ENCODE peak calls at places on chromosomes 12 and 14, in ten cellular contexts. Q is neural crest cell; U is CD4-positive, alpha-beta T cell; B is PC-9; V is epithelial cell of esophagus; N is nephron progenitor cell; K is tibial artery; P is NB4; C is endothelial cell; T is foreskin fibroblast. I is an unnamed sample.

GRCh38 chr12:124524231-124524925 is 43.0 kb downstream of the NCOR2 start:
- DNase-seq in C (no peak), B (no peak), T (peak), K (no peak), P (no peak), U (no peak), N (no peak), V (peak), Q (no peak), I (peak)

GRCh38 chr14:23017091-23017490 is 7.1 kb upstream of the C14orf93 start:
- DNase-seq in N (no peak), P (no peak), B (no peak), Q (no peak), T (no peak), V (no peak), C (no peak), U (no peak), K (no peak), I (no peak)

GRCh38 chr12:5022030-5022429 is 21.6 kb upstream of the KCNA5 start:
- DNase-seq in Q (no peak), K (no peak), C (no peak), T (no peak), P (no peak), V (peak), B (no peak), U (no peak), N (no peak), I (no peak)

GRCh38 chr12:57330989-57331388 is 80.0 kb upstream of the STAC3 start:
- DNase-seq in K (no peak), P (peak), U (no peak), Q (no peak), T (no peak), N (no peak), V (no peak), C (no peak), B (no peak), I (no peak)

GRCh38 chr12:111570090-111570961 is 28.8 kb downstream of the ATXN2 start:
- DNase-seq in K (no peak), V (peak), N (no peak), C (no peak), T (peak), P (no peak), U (no peak), Q (no peak), B (peak), I (peak)

GRCh38 chr14:91228112-91229004 is 16.1 kb downstream of the GPR68 start:
- DNase-seq in T (peak), C (no peak), U (peak), K (no peak), Q (no peak), P (peak), V (peak), B (peak), N (no peak), I (no peak)

GRCh38 chr12:114662512-114663177 is 21.3 kb downstream of the TBX3 start:
- DNase-seq in Q (peak), T (peak), U (peak), V (peak), N (peak), K (peak), C (peak), B (peak), P (peak), I (peak)

GRCh38 chr14:104116544-104117340 is 21.6 kb upstream of the KIF26A start:
- DNase-seq in P (no peak), C (no peak), N (peak), U (no peak), T (no peak), Q (no peak), K (peak), B (peak), V (peak), I (no peak)

GRCh38 chr12:3275171-3276041 is 198.2 kb downstream of the TSPAN9 start:
- DNase-seq in T (peak), B (peak), N (peak), C (peak), Q (peak), V (peak), K (peak), P (peak), U (peak), I (no peak)

GRCh38 chr14:46573518-46573917 is 78.1 kb downstream of the RPL10L start:
- DNase-seq in K (no peak), U (no peak), C (no peak), V (no peak), T (no peak), Q (no peak), B (no peak), P (no peak), N (no peak), I (no peak)

GRCh38 chr12:754238-754816 is 1.9 kb downstream of the WNK1 start:
- DNase-seq in V (peak), C (no peak), T (peak), Q (no peak), U (no peak), K (no peak), B (peak), P (peak), N (no peak), I (no peak)

GRCh38 chr14:38098074-38098846 is 109.4 kb upstream of the SSTR1 start:
- DNase-seq in P (no peak), V (peak), B (no peak), N (no peak), U (no peak), C (no peak), K (no peak), Q (no peak), T (peak), I (peak)

GRCh38 chr12:84730561-84731162 is 181.9 kb downstream of the SLC6A15 start:
- DNase-seq in T (no peak), P (no peak), K (no peak), N (no peak), B (no peak), C (no peak), U (no peak), Q (no peak), V (no peak), I (no peak)

GRCh38 chr14:92494512-92494911 is 19.1 kb upstream of the RIN3 start:
- DNase-seq in N (no peak), C (no peak), K (no peak), T (no peak), Q (no peak), V (no peak), U (no peak), B (no peak), P (peak), I (no peak)

GRCh38 chr12:4579305-4580097 is 17.5 kb downstream of the DYRK4 start:
- DNase-seq in U (no peak), T (peak), K (no peak), P (peak), N (no peak), C (no peak), Q (no peak), B (no peak), V (peak), I (no peak)

GRCh38 chr14:75088566-75089373 is 19.3 kb downstream of the ZC2HC1C start:
- DNase-seq in U (peak), Q (peak), K (no peak), C (peak), T (peak), N (peak), B (peak), V (peak), P (peak), I (no peak)

GRCh38 chr14:103542545-103543088 is 13.6 kb downstream of the TRMT61A start:
- DNase-seq in Q (peak), C (peak), N (peak), K (peak), P (no peak), U (no peak), V (no peak), B (peak), T (peak), I (no peak)

GRCh38 chr14:35809597-35809996 is 502 bp upstream of the RALGAPA1 start:
- DNase-seq in P (no peak), K (no peak), C (no peak), N (no peak), U (no peak), V (no peak), Q (no peak), B (no peak), T (no peak), I (no peak)

GRCh38 chr12:132886529-132887477 is 602 bp downstream of the CHFR start:
- DNase-seq in U (no peak), C (peak), N (no peak), P (peak), B (no peak), Q (no peak), T (peak), V (peak), K (peak), I (no peak)

GRCh38 chr12:130192667-130193345 is 30.5 kb downstream of the FZD10 start:
- DNase-seq in N (no peak), Q (no peak), K (no peak), C (no peak), B (no peak), P (no peak), U (no peak), T (no peak), V (peak), I (no peak)

GRCh38 chr14:66508846-66509621 is 1.1 kb downstream of the GPHN start:
- DNase-seq in U (peak), Q (peak), N (peak), B (peak), V (peak), T (peak), K (peak), C (peak), P (peak), I (no peak)

GRCh38 chr12:32561931-32562341 is 117.2 kb upstream of the DNM1L start:
- DNase-seq in B (no peak), N (no peak), V (no peak), T (peak), P (no peak), Q (peak), K (no peak), C (no peak), U (no peak), I (peak)

GRCh38 chr14:102295301-102295700 is 9.7 kb downstream of the MOK start:
- DNase-seq in N (no peak), U (no peak), T (peak), C (no peak), V (no peak), Q (no peak), B (no peak), P (peak), K (no peak), I (no peak)

GRCh38 chr12:7929069-7929792 is 6.8 kb downstream of the SLC2A3 start:
- DNase-seq in V (no peak), K (no peak), P (no peak), T (no peak), B (no peak), Q (no peak), N (no peak), C (no peak), U (no peak), I (no peak)

DNA sequence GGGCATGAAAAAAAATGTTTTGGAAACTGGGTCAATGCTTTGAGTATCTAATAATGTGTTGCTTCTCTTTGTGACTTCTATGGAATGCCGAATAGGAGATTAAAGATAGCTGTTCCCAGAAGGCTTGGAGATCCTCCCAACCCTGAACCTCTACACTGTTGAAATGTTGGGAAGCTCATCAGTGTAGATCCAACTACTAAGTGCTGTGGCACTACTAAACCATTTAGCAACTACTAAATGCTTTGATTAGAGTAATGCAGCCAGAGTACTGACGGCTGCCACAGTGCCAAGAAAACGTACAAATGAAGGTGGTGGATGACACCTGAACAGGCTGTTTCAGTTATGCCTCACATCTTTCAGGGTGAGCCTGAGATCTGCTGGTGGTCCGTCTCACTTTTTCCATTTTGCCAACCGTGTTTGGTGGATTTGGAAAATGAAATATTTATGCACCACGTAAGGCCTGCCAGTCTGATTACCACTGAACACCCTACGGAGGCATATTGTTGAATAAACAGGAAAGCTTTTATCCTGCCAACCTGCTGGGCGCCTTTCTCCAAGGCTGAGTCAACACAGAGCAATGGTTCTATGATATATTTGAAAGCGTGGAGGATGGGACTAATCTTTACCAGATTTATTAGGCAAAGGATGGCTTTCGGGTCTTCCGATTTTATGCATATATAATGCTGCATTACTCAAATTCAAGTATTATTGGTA is 938.0 kb upstream of the FLRT2 start:
- DNase-seq in N (no peak), K (no peak), C (no peak), T (no peak), B (no peak), P (no peak), Q (no peak), V (no peak), U (no peak), I (no peak)
- TF ChIP-seq CTCF in N (no peak), K (no peak), C (no peak), T (no peak), B (no peak), P (no peak), Q (no peak), V (no peak), U (no peak), I (no peak)

GRCh38 chr12:116564080-116564479 is 4.9 kb downstream of the MAP1LC3B2 start:
- DNase-seq in Q (no peak), N (no peak), B (no peak), P (no peak), K (no peak), C (no peak), T (no peak), U (no peak), V (no peak), I (no peak)

GRCh38 chr12:116568203-116568602 is 9.0 kb downstream of the MAP1LC3B2 start:
- DNase-seq in K (no peak), N (no peak), Q (no peak), U (no peak), V (no peak), P (no peak), T (no peak), B (no peak), C (no peak), I (no peak)

GRCh38 chr12:116562090-116562489 is 2.9 kb downstream of the MAP1LC3B2 start:
- DNase-seq in B (no peak), U (no peak), Q (no peak), C (no peak), K (no peak), P (no peak), V (no peak), T (no peak), N (no peak), I (no peak)

GRCh38 chr12:116563262-116563661 is 4.1 kb downstream of the MAP1LC3B2 start:
- DNase-seq in U (no peak), P (no peak), N (no peak), Q (no peak), K (no peak), T (no peak), V (no peak), C (no peak), B (no peak), I (no peak)

GRCh38 chr12:116565963-116566362 is 6.8 kb downstream of the MAP1LC3B2 start:
- DNase-seq in K (no peak), P (no peak), N (no peak), V (peak), Q (no peak), T (no peak), U (no peak), B (no peak), C (no peak), I (no peak)
- TF ChIP-seq CTCF in K (no peak), P (no peak), N (no peak), V (no peak), Q (no peak), T (no peak), U (no peak), B (no peak), C (no peak), I (no peak)

GRCh38 chr12:121955258-121956040 is 37.1 kb downstream of the CFAP251 start:
- DNase-seq in N (no peak), U (no peak), T (peak), V (peak), B (no peak), C (no peak), K (no peak), Q (no peak), P (peak), I (no peak)
- TF ChIP-seq CTCF in N (peak), U (no peak), T (peak), V (peak), B (peak), C (peak), K (peak), Q (peak), P (peak), I (peak)

GRCh38 chr12:48999371-49000131 is at the start of gene DDN:
- DNase-seq in B (no peak), V (peak), C (no peak), Q (no peak), P (peak), U (peak), T (peak), K (no peak), N (peak), I (no peak)
- TF ChIP-seq CTCF in B (no peak), V (no peak), C (no peak), Q (peak), P (no peak), U (no peak), T (no peak), K (no peak), N (no peak), I (no peak)

I was measured in BJ.